ENCODE peak calls at places on chromosomes 5 and 9, in seven cellular contexts. Y is IMR-90; J is mammary epithelial cell; D is naive thymus-derived CD4-positive, alpha-beta T cell; L is psoas muscle; R is uterus; X is stomach. G is an unnamed sample.

GRCh38 chr9:80937646-80938045 is 751.7 kb downstream of the TLE1 start:
- DNase-seq in J (no peak), L (no peak), Y (no peak), D (no peak), X (no peak), R (no peak), G (no peak)

GRCh38 chr5:102758576-102758975 is 3.5 kb downstream of the PAM start:
- DNase-seq in J (peak; percentile 33), X (no peak), Y (peak; percentile 77), D (no peak), L (no peak), R (no peak), G (no peak)

GRCh38 chr9:127899200-127899943 is at the start of gene ST6GALNAC6:
- DNase-seq in X (peak; percentile 78), D (peak; percentile 59), Y (peak; percentile 68), L (peak; percentile 84), J (peak; percentile 56), R (peak; percentile 84), G (peak; percentile 62)

GRCh38 chr9:89431930-89432725 is 65.8 kb downstream of the SEMA4D start:
- DNase-seq in Y (no peak), J (no peak), D (no peak), R (no peak), X (no peak), L (no peak), G (no peak)

GRCh38 chr5:74594172-74595040 is 46.1 kb downstream of the ENC1 start:
- DNase-seq in R (no peak), Y (peak; percentile 29), X (no peak), J (no peak), L (no peak), D (no peak), G (no peak)

GRCh38 chr5:136001531-136001930 is 27.3 kb upstream of the TGFBI start:
- DNase-seq in L (no peak), J (no peak), Y (peak; percentile 35), D (no peak), X (no peak), R (no peak), G (no peak)

GRCh38 chr5:13664377-13664776 is 280.1 kb downstream of the DNAH5 start:
- DNase-seq in Y (peak; percentile 100), D (no peak), X (no peak), R (no peak), L (no peak), J (peak; percentile 93), G (no peak)

GRCh38 chr5:28580616-28581015 is 1542.2 kb upstream of the CDH9 start:
- DNase-seq in L (no peak), X (no peak), J (peak; percentile 69), R (no peak), Y (no peak), D (no peak), G (no peak)

GRCh38 chr5:131950706-131951105 is 5.2 kb upstream of the MEIKIN start:
- DNase-seq in D (no peak), J (no peak), X (no peak), Y (no peak), R (no peak), L (no peak), G (no peak)

GRCh38 chr5:40410231-40410861 is 269.4 kb upstream of the PTGER4 start:
- DNase-seq in X (no peak), Y (peak; percentile 49), D (peak; percentile 97), L (no peak), J (peak; percentile 29), R (no peak), G (no peak)

GRCh38 chr9:130766031-130766903 is 68.8 kb upstream of the ABL1 start:
- DNase-seq in X (no peak), Y (no peak), J (peak; percentile 67), D (no peak), L (peak; percentile 39), R (no peak), G (no peak)

GRCh38 chr5:180643191-180643851 is 6.1 kb downstream of the FLT4 start:
- DNase-seq in L (no peak), J (no peak), R (peak; percentile 6), D (no peak), Y (no peak), X (no peak), G (no peak)

GRCh38 chr5:143403607-143404415 is at the start of gene NR3C1:
- DNase-seq in X (peak; percentile 88), J (peak; percentile 83), R (peak; percentile 87), L (peak; percentile 89), D (peak; percentile 91), Y (peak; percentile 86), G (peak; percentile 57)

GRCh38 chr5:111364992-111365391 is 140.8 kb downstream of the CAMK4 start:
- DNase-seq in L (no peak), J (peak; percentile 9), D (peak; percentile 36), R (no peak), Y (peak; percentile 17), X (no peak), G (peak; percentile 14)

GRCh38 chr5:110335361-110336046 is 391.0 kb downstream of the TMEM232 start:
- DNase-seq in D (no peak), J (no peak), Y (peak; percentile 6), X (no peak), R (no peak), L (no peak), G (no peak)

GRCh38 chr5:96788112-96788749 is 19.5 kb downstream of the ERAP1 start:
- DNase-seq in L (no peak), J (no peak), D (no peak), R (peak; percentile 35), Y (peak; percentile 17), X (no peak), G (no peak)

GRCh38 chr9:36470891-36471290 is 70.8 kb upstream of the RNF38 start:
- DNase-seq in X (peak; percentile 52), R (peak; percentile 34), L (peak; percentile 57), D (peak; percentile 62), J (peak; percentile 68), Y (peak; percentile 71), G (no peak)

GRCh38 chr5:125595095-125595494 is 828.1 kb upstream of the GRAMD2B start:
- DNase-seq in L (peak; percentile 34), R (peak; percentile 65), Y (peak; percentile 82), X (peak; percentile 33), D (no peak), J (no peak), G (no peak)

GRCh38 chr5:92559743-92560142 is 1021.3 kb downstream of the NR2F1-AS1 start:
- DNase-seq in X (no peak), Y (peak; percentile 36), J (peak; percentile 33), L (no peak), R (no peak), D (no peak), G (no peak)

GRCh38 chr5:178419651-178420050 is 170.5 kb downstream of the COL23A1 start:
- DNase-seq in D (no peak), L (no peak), J (no peak), R (no peak), Y (no peak), X (no peak), G (no peak)

GRCh38 chr9:123820139-123820538 is 109.8 kb downstream of the DENND1A start:
- DNase-seq in D (no peak), J (no peak), R (no peak), L (no peak), X (no peak), Y (no peak), G (no peak)

GRCh38 chr9:123825337-123825736 is 104.6 kb downstream of the DENND1A start:
- DNase-seq in Y (peak; percentile 53), J (no peak), X (no peak), L (no peak), D (no peak), R (no peak), G (no peak)

GRCh38 chr9:123828449-123828848 is 101.5 kb downstream of the DENND1A start:
- DNase-seq in L (no peak), D (no peak), Y (no peak), J (no peak), X (no peak), R (no peak), G (no peak)

GRCh38 chr9:123823194-123823947 is 106.6 kb downstream of the DENND1A start:
- DNase-seq in R (no peak), X (no peak), D (no peak), Y (no peak), L (no peak), J (no peak), G (no peak)
- H3K27me3 ChIP-seq in R (no peaks in the 10 kb centered on the region), X (no peaks in the 10 kb centered on the region), D (no peaks in the 10 kb centered on the region), Y (no peaks in the 10 kb centered on the region), L (no peaks in the 10 kb centered on the region), J (no peaks in the 10 kb centered on the region), G (no peaks in the 10 kb centered on the region)

DNA sequence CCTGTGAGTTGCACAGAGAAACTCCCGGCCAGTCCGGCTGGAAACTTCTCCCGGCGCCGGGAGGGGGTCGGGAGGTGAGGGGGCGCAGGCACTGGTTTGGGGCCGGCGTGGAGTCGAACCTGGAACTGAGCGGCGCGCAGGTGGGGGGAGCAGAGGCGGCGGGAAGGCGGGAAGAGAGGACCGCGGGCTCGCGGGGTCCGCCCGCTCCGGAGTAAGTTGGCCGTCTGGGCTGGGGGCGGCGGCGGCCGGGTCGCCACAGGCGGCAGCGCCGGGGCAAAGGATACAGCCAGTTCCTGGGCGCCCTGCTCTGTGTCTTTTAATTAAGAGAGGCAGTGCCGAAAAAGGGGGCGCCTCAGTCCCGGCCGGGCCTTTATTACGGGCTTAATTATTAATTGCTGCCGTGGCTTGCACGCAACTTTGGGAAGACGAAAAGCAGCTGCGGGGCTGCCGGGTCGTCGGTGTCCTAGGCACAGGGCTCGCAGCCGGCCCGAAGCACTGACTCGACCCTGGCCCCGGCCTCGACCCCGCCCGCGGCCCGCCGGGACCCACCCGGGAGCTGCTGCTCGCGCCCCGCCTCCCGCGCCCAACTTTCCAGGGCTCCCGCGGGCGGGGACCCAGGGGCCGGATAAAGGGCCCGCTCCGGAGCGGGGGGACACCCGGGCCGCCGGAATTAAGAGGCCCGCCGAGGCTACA is 1.1 kb downstream of the NTNG2 start:
- DNase-seq in L (no peak), Y (no peak), D (no peak), R (no peak), J (no peak), X (no peak), G (no peak)
- H3K4me3 ChIP-seq in L (peak overlapping the region; percentile 72), Y (peak overlapping the region; percentile 90), D (peak overlapping the region; percentile 55), R (no peak overlapping the region), J (peak overlapping the region; percentile 54), X (peak overlapping the region; percentile 65), G (peak overlapping the region; percentile 12)

GRCh38 chr9:120893585-120893857 is 16.5 kb upstream of the PHF19 start:
- DNase-seq in D (no peak), J (no peak), Y (peak; percentile 73), R (no peak), X (no peak), L (no peak), G (no peak)

GRCh38 chr9:120890415-120891254 is 13.6 kb upstream of the PHF19 start:
- DNase-seq in X (no peak), J (no peak), Y (no peak), R (peak; percentile 85), D (peak; percentile 85), L (no peak), G (no peak)

GRCh38 chr9:120892748-120893584 is 16.0 kb upstream of the PHF19 start:
- DNase-seq in D (peak; percentile 64), X (no peak), J (peak; percentile 91), R (no peak), Y (peak; percentile 94), L (no peak), G (no peak)

GRCh38 chr9:120891255-120891954 is 14.4 kb upstream of the PHF19 start:
- DNase-seq in D (peak; percentile 68), R (no peak), Y (peak; percentile 50), X (no peak), J (no peak), L (no peak), G (no peak)

GRCh38 chr9:120892177-120892747 is 15.3 kb upstream of the PHF19 start:
- DNase-seq in L (no peak), R (no peak), D (peak; percentile 56), X (no peak), J (no peak), Y (no peak), G (no peak)
- H3K4me1 ChIP-seq in L (peaks cover 4% of the 10 kb centered on the region), R (no peaks in the 10 kb centered on the region), D (peaks cover 87% of the 10 kb centered on the region), X (peaks cover 6% of the 10 kb centered on the region), J (peaks cover 18% of the 10 kb centered on the region), Y (no peaks in the 10 kb centered on the region), G (no peaks in the 10 kb centered on the region)

GRCh38 chr5:36876389-36876964 is at the start of gene NIPBL:
- DNase-seq in X (peak; percentile 91), Y (peak; percentile 94), L (peak; percentile 91), D (peak; percentile 93), J (peak; percentile 92), R (peak; percentile 87), G (peak; percentile 94)
- H3K27me3 ChIP-seq in X (no peaks in the 10 kb centered on the region), Y (no peaks in the 10 kb centered on the region), L (no peaks in the 10 kb centered on the region), D (no peaks in the 10 kb centered on the region), J (no peaks in the 10 kb centered on the region), R (no peaks in the 10 kb centered on the region), G (no peaks in the 10 kb centered on the region)